ENCODE peak calls at places on chromosome 11, in four cellular contexts. One of them, this sample, is unnamed.

GRCh38 chr11:104531075-104531474 is 367.1 kb upstream of the PDGFD start:
- DNase-seq in WTC11: peak; percentile 14
- DNase-seq in HFF-Myc: no peak
- DNase-seq in type B pancreatic cell: no peak
- DNase-seq in this sample: no peak

GRCh38 chr11:107370390-107370789 is 87.2 kb downstream of the CWF19L2 start:
- DNase-seq in WTC11: no peak
- DNase-seq in HFF-Myc: no peak
- DNase-seq in type B pancreatic cell: no peak
- DNase-seq in this sample: no peak

GRCh38 chr11:86658534-86658933 is 13.9 kb downstream of the ME3 start:
- DNase-seq in WTC11: no peak
- DNase-seq in HFF-Myc: no peak
- DNase-seq in type B pancreatic cell: no peak
- DNase-seq in this sample: no peak

GRCh38 chr11:69008774-69009440 is 4.1 kb downstream of the MRGPRF start:
- DNase-seq in WTC11: no peak
- DNase-seq in HFF-Myc: peak; percentile 85
- DNase-seq in type B pancreatic cell: no peak
- DNase-seq in this sample: peak; percentile 75

GRCh38 chr11:105697291-105697690 is 87.4 kb downstream of the GRIA4 start:
- DNase-seq in WTC11: no peak
- DNase-seq in HFF-Myc: no peak
- DNase-seq in type B pancreatic cell: no peak
- DNase-seq in this sample: no peak

GRCh38 chr11:20364412-20364792 is 888 bp downstream of the HTATIP2 start:
- DNase-seq in WTC11: no peak
- DNase-seq in HFF-Myc: no peak
- DNase-seq in type B pancreatic cell: no peak
- DNase-seq in this sample: no peak

GRCh38 chr11:69333906-69334305 is 40.0 kb downstream of the MYEOV start:
- DNase-seq in WTC11: no peak
- DNase-seq in HFF-Myc: no peak
- DNase-seq in type B pancreatic cell: peak; percentile 39
- DNase-seq in this sample: peak; percentile 8

GRCh38 chr11:129455756-129456436 is 80.2 kb downstream of the BARX2 start:
- DNase-seq in WTC11: no peak
- DNase-seq in HFF-Myc: no peak
- DNase-seq in type B pancreatic cell: no peak
- DNase-seq in this sample: no peak

GRCh38 chr11:7903940-7904339 is 27.1 kb downstream of the OR10A6 start:
- DNase-seq in WTC11: no peak
- DNase-seq in HFF-Myc: no peak
- DNase-seq in type B pancreatic cell: no peak
- DNase-seq in this sample: no peak

GRCh38 chr11:67435727-67436458 is 1.6 kb downstream of the PTPRCAP start:
- DNase-seq in WTC11: no peak
- DNase-seq in HFF-Myc: no peak
- DNase-seq in type B pancreatic cell: no peak
- DNase-seq in this sample: no peak

GRCh38 chr11:86636275-86636674 is 36.1 kb downstream of the ME3 start:
- DNase-seq in WTC11: no peak
- DNase-seq in HFF-Myc: no peak
- DNase-seq in type B pancreatic cell: no peak
- DNase-seq in this sample: no peak

GRCh38 chr11:2991477-2992233 is 474 bp downstream of the NAP1L4 start:
- DNase-seq in WTC11: peak; percentile 65
- DNase-seq in HFF-Myc: no peak
- DNase-seq in type B pancreatic cell: no peak
- DNase-seq in this sample: peak; percentile 29

GRCh38 chr11:132782102-132782501 is 750.2 kb downstream of the OPCML start:
- DNase-seq in WTC11: no peak
- DNase-seq in HFF-Myc: no peak
- DNase-seq in type B pancreatic cell: no peak
- DNase-seq in this sample: no peak

GRCh38 chr11:75100314-75100713 is 3.6 kb upstream of the OR2AT4 start:
- DNase-seq in WTC11: no peak
- DNase-seq in HFF-Myc: peak; percentile 56
- DNase-seq in type B pancreatic cell: no peak
- DNase-seq in this sample: no peak

GRCh38 chr11:83545911-83546310 is 259.7 kb upstream of the CCDC90B start:
- DNase-seq in WTC11: no peak
- DNase-seq in HFF-Myc: no peak
- DNase-seq in type B pancreatic cell: no peak
- DNase-seq in this sample: no peak

GRCh38 chr11:33704240-33705002 is 3.8 kb upstream of the C11orf91 start:
- DNase-seq in WTC11: no peak
- DNase-seq in HFF-Myc: no peak
- DNase-seq in type B pancreatic cell: no peak
- DNase-seq in this sample: no peak

GRCh38 chr11:107385361-107385982 is 72.2 kb downstream of the CWF19L2 start:
- DNase-seq in WTC11: no peak
- DNase-seq in HFF-Myc: no peak
- DNase-seq in type B pancreatic cell: no peak
- DNase-seq in this sample: no peak

GRCh38 chr11:119222308-119222707 is 16.2 kb downstream of the CBL start:
- DNase-seq in WTC11: no peak
- DNase-seq in HFF-Myc: peak; percentile 40
- DNase-seq in type B pancreatic cell: no peak
- DNase-seq in this sample: no peak

GRCh38 chr11:64060861-64061444 is 25.2 kb downstream of the FLRT1 start:
- DNase-seq in WTC11: peak; percentile 83
- DNase-seq in HFF-Myc: no peak
- DNase-seq in type B pancreatic cell: no peak
- DNase-seq in this sample: peak; percentile 30

GRCh38 chr11:3959918-3960295 is 104.4 kb downstream of the STIM1 start:
- DNase-seq in WTC11: no peak
- DNase-seq in HFF-Myc: no peak
- DNase-seq in type B pancreatic cell: no peak
- DNase-seq in this sample: no peak

GRCh38 chr11:976431-977160 is 50.9 kb downstream of the AP2A2 start:
- DNase-seq in WTC11: no peak
- DNase-seq in HFF-Myc: no peak
- DNase-seq in type B pancreatic cell: no peak
- DNase-seq in this sample: no peak

GRCh38 chr11:62144641-62145255 is 20.9 kb downstream of the INCENP start:
- DNase-seq in WTC11: peak; percentile 5
- DNase-seq in HFF-Myc: no peak
- DNase-seq in type B pancreatic cell: peak; percentile 62
- DNase-seq in this sample: no peak

GRCh38 chr11:125371451-125371935 is 124.6 kb downstream of the FEZ1 start:
- DNase-seq in WTC11: peak; percentile 86
- DNase-seq in HFF-Myc: no peak
- DNase-seq in type B pancreatic cell: no peak
- DNase-seq in this sample: no peak

GRCh38 chr11:123507043-123507442 is 77.0 kb downstream of the GRAMD1B start:
- DNase-seq in WTC11: no peak
- DNase-seq in HFF-Myc: no peak
- DNase-seq in type B pancreatic cell: no peak
- DNase-seq in this sample: no peak

GRCh38 chr11:131246589-131247164 is 123.7 kb upstream of the NTM start:
- DNase-seq in WTC11: peak; percentile 82
- DNase-seq in HFF-Myc: no peak
- DNase-seq in type B pancreatic cell: no peak
- DNase-seq in this sample: no peak

GRCh38 chr11:109304159-109304558 is 117.8 kb upstream of the C11orf87 start:
- DNase-seq in WTC11: no peak
- DNase-seq in HFF-Myc: no peak
- DNase-seq in type B pancreatic cell: no peak
- DNase-seq in this sample: no peak

GRCh38 chr11:33742249-33742851 is 6.1 kb upstream of the CD59 start:
- DNase-seq in WTC11: no peak
- DNase-seq in HFF-Myc: no peak
- DNase-seq in type B pancreatic cell: no peak
- DNase-seq in this sample: no peak

GRCh38 chr11:2296913-2297622 is 4.7 kb downstream of the C11orf21 start:
- DNase-seq in WTC11: no peak
- DNase-seq in HFF-Myc: no peak
- DNase-seq in type B pancreatic cell: peak; percentile 55
- DNase-seq in this sample: peak; percentile 18

GRCh38 chr11:11416917-11417316 is 63.9 kb upstream of the CSNK2A3 start:
- DNase-seq in WTC11: no peak
- DNase-seq in HFF-Myc: no peak
- DNase-seq in type B pancreatic cell: no peak
- DNase-seq in this sample: no peak

GRCh38 chr11:61799665-61800284 is 7.1 kb downstream of the FEN1 start:
- DNase-seq in WTC11: no peak
- DNase-seq in HFF-Myc: no peak
- DNase-seq in type B pancreatic cell: no peak
- DNase-seq in this sample: no peak

DNA sequence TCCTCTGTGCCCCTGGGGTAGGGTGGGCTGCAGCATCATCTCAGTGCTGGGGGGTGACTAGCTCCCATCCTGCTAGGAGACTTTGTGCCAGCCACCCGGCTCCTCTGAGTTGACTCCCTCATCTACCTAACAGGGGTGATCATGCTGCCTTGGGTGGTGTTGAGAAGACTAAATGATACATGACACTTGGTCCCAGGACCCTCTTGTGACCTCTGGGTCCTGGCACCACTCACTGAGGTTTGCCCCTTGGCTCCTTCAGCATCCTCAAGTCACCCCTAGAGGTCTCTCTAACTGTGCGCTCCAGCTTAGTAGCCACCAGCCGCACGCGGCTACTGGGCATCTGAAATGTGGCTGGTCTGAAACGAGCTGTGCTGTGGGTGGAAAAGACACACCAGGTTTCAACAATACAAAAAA is 72.1 kb downstream of the LRRC32 start:
- DNase-seq in WTC11: peak; percentile 47
- DNase-seq in HFF-Myc: no peak
- DNase-seq in type B pancreatic cell: peak; percentile 52
- DNase-seq in this sample: no peak
- TF ChIP-seq CTCF in WTC11: peak; percentile 10
- TF ChIP-seq CTCF in HFF-Myc: peak; percentile 49
- TF ChIP-seq CTCF in type B pancreatic cell: peak; percentile 64
- TF ChIP-seq CTCF in this sample: no peak

DNA sequence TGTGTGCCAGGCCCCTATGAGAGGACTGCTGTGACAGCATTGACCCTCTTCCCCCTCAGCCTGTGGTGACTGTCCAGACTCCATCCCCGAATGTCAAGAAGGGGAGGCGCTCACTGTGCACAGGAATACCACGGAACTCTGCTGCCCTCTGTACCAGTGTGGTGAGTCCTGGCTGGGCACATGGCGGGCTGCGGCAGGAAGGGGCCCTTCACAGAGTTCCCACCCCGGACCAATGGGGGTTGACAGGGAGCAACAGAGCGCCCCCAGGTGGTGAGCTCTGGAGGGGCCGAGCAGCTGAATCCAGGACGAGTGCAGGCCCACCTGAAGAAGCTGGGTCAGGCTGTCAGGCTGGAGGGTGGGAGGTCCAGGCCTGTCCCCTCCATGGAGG is 83.8 kb upstream of the MYOD1 start:
- DNase-seq in WTC11: peak; percentile 54
- DNase-seq in HFF-Myc: no peak
- DNase-seq in type B pancreatic cell: no peak
- DNase-seq in this sample: no peak
- TF ChIP-seq CTCF in WTC11: peak; percentile 54
- TF ChIP-seq CTCF in HFF-Myc: no peak
- TF ChIP-seq CTCF in type B pancreatic cell: no peak
- TF ChIP-seq CTCF in this sample: no peak

GRCh38 chr11:128448487-128448886 is 138.9 kb downstream of the ETS1 start:
- DNase-seq in WTC11: no peak
- DNase-seq in HFF-Myc: no peak
- DNase-seq in type B pancreatic cell: no peak
- DNase-seq in this sample: no peak
- TF ChIP-seq CTCF in WTC11: no peak
- TF ChIP-seq CTCF in HFF-Myc: no peak
- TF ChIP-seq CTCF in type B pancreatic cell: no peak
- TF ChIP-seq CTCF in this sample: no peak

GRCh38 chr11:102367364-102367763 is 20.4 kb downstream of the BIRC2 start:
- DNase-seq in WTC11: no peak
- DNase-seq in HFF-Myc: no peak
- DNase-seq in type B pancreatic cell: no peak
- DNase-seq in this sample: no peak
- TF ChIP-seq CTCF in WTC11: no peak
- TF ChIP-seq CTCF in HFF-Myc: no peak
- TF ChIP-seq CTCF in type B pancreatic cell: peak; percentile 53
- TF ChIP-seq CTCF in this sample: no peak

DNA sequence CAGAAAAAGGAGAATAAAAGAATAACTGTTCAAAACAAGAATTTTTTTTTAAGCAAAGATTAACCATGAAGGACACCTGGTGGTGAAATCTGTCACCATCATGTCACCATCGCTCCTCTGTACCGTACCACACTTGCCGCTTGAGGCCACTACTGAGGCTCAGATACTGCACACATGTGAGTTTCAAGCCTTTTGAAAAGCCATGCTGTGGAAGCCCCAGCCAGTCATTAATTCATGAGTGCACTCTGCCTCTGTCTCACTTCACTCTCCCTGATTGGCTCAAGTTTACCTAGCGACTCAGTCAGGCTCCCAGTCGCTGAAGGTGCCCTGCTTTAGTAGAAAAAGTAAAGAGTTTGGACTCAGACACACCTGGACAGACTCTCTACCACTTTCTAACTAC is 6.6 kb upstream of the MS4A12 start:
- DNase-seq in WTC11: peak; percentile 57
- DNase-seq in HFF-Myc: no peak
- DNase-seq in type B pancreatic cell: no peak
- DNase-seq in this sample: no peak
- TF ChIP-seq CTCF in WTC11: no peak
- TF ChIP-seq CTCF in HFF-Myc: no peak
- TF ChIP-seq CTCF in type B pancreatic cell: peak; percentile 74
- TF ChIP-seq CTCF in this sample: no peak

DNA sequence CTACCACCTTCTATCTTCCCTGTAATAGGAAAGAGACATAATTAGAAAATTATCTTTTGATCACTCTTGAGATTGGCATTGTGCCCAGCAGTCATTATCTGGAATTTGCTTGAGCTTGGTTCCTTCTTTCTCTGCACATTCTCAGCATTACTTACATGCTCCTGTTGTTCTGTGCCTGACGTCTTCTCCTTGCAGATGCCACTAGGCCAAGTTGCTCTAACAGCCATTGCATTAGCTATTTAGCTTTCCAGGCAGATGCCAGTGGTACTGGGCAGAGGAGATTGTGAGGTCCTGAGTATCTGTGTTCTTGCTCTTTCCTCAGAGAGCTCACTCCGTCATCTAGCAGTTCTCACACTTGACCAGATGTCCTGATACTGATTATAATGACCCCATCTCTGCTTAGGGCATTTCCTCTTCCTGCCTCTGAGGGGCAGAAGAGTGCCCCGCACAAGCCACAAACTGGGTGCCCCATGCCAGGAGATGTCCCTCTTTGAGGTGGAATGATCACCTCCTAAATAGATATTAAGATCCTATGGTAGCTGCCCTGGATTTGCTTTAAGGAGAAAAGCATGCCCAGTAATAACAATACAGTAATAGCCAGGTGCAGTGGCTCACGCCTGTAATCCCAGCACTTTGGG is 30.7 kb downstream of the ARHGAP1 start:
- DNase-seq in WTC11: no peak
- DNase-seq in HFF-Myc: no peak
- DNase-seq in type B pancreatic cell: no peak
- DNase-seq in this sample: no peak
- TF ChIP-seq CTCF in WTC11: no peak
- TF ChIP-seq CTCF in HFF-Myc: peak; percentile 15
- TF ChIP-seq CTCF in type B pancreatic cell: peak; percentile 40
- TF ChIP-seq CTCF in this sample: no peak